ENCODE peak calls at places on chromosomes 11 and 22, in ten cellular contexts. R, N, B, Z, D, V, T, C, U and A are unnamed samples.

GRCh38 chr11:115760528-115760837 is 256.3 kb upstream of the CADM1 start:
- ATAC-seq in U (peak; percentile 50), B (no peak), N (no peak), Z (peak; percentile 49), R (peak; percentile 41), D (peak; percentile 28), T (no peak), C (no peak), V (no peak), A (peak; percentile 39)

GRCh38 chr11:57776101-57776511 is 14.5 kb downstream of the CTNND1 start:
- ATAC-seq in R (peak; percentile 62), Z (no peak), C (no peak), V (no peak), B (no peak), D (peak; percentile 41), T (no peak), U (no peak), N (no peak), A (no peak)

GRCh38 chr11:109362059-109362458 is 59.9 kb upstream of the C11orf87 start:
- ATAC-seq in Z (no peak), N (no peak), T (no peak), U (no peak), D (peak; percentile 60), V (no peak), C (no peak), R (no peak), B (no peak), A (no peak)

GRCh38 chr11:122637538-122637937 is 18.0 kb upstream of the UBASH3B start:
- ATAC-seq in C (no peak), V (peak; percentile 88), R (no peak), U (no peak), Z (no peak), B (no peak), T (no peak), N (no peak), D (no peak), A (no peak)

GRCh38 chr22:36356708-36357694 is 30.8 kb downstream of the MYH9 start:
- ATAC-seq in N (no peak), C (no peak), B (no peak), Z (no peak), R (no peak), U (no peak), D (no peak), T (no peak), V (peak; percentile 35), A (no peak)

GRCh38 chr11:7488681-7489080 is 3.4 kb downstream of the OLFML1 start:
- ATAC-seq in R (no peak), B (no peak), C (no peak), D (no peak), U (no peak), V (no peak), T (no peak), N (no peak), Z (no peak), A (no peak)

GRCh38 chr11:1548221-1549070 is 23.6 kb downstream of the DUSP8 start:
- ATAC-seq in N (peak; percentile 50), V (no peak), U (peak; percentile 86), D (peak; percentile 40), B (peak; percentile 56), C (peak; percentile 35), R (peak; percentile 81), T (peak; percentile 21), Z (peak; percentile 39), A (peak; percentile 78)

GRCh38 chr11:77345621-77346020 is 44.1 kb upstream of the GDPD4 start:
- ATAC-seq in C (no peak), B (no peak), Z (no peak), N (no peak), D (peak; percentile 65), R (no peak), T (no peak), V (no peak), U (no peak), A (no peak)

DNA sequence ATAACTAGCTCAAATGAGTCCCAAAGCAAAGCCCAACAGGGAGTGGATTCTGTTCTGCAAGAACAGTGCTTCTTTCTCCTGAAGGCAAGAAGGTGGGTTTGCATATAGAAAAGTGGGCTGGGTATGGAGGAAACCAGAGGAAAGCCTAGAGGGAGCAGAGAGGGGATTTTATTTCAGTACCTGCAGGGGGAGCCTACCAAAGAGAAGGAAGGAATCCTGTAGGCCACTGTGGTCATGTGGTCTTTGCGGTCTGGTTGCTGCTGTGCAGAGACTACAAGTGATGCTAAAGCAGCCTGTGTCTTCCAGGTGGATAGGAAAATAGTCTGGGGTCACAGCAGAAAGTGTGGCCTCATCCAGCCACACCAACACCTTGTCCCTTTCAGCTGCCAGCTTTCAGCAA is 33.2 kb upstream of the ZBTB16 start:
- ATAC-seq in U (no peak), V (peak; percentile 71), D (no peak), N (no peak), T (no peak), B (no peak), R (no peak), Z (peak; percentile 21), C (no peak), A (no peak)
- TF ChIP-seq CTCF in U (no peak), V (peak; percentile 33), D (no peak), N (peak; percentile 32), T (no peak), B (no peak), R (peak; percentile 18), Z (peak; percentile 6), C (no peak), A (no peak)

GRCh38 chr11:119317592-119318239 is 786 bp upstream of the MCAM start:
- ATAC-seq in D (no peak), V (no peak), R (no peak), N (no peak), U (no peak), Z (no peak), C (no peak), T (no peak), B (no peak), A (no peak)

GRCh38 chr11:119316017-119316728 is 757 bp downstream of the MCAM start:
- ATAC-seq in D (peak; percentile 0), B (no peak), U (peak; percentile 25), Z (peak; percentile 5), T (no peak), C (no peak), R (no peak), N (peak; percentile 9), V (no peak), A (peak; percentile 34)

GRCh38 chr11:119316729-119317591 is at the start of gene MCAM:
- ATAC-seq in D (peak; percentile 41), C (peak; percentile 11), R (no peak), U (peak; percentile 23), V (no peak), Z (peak; percentile 2), T (no peak), N (peak; percentile 11), B (peak; percentile 14), A (peak; percentile 44)

GRCh38 chr11:119314748-119315138 is 2.2 kb downstream of the MCAM start:
- ATAC-seq in R (no peak), U (no peak), C (no peak), V (no peak), B (no peak), T (no peak), Z (no peak), D (no peak), N (no peak), A (no peak)

DNA sequence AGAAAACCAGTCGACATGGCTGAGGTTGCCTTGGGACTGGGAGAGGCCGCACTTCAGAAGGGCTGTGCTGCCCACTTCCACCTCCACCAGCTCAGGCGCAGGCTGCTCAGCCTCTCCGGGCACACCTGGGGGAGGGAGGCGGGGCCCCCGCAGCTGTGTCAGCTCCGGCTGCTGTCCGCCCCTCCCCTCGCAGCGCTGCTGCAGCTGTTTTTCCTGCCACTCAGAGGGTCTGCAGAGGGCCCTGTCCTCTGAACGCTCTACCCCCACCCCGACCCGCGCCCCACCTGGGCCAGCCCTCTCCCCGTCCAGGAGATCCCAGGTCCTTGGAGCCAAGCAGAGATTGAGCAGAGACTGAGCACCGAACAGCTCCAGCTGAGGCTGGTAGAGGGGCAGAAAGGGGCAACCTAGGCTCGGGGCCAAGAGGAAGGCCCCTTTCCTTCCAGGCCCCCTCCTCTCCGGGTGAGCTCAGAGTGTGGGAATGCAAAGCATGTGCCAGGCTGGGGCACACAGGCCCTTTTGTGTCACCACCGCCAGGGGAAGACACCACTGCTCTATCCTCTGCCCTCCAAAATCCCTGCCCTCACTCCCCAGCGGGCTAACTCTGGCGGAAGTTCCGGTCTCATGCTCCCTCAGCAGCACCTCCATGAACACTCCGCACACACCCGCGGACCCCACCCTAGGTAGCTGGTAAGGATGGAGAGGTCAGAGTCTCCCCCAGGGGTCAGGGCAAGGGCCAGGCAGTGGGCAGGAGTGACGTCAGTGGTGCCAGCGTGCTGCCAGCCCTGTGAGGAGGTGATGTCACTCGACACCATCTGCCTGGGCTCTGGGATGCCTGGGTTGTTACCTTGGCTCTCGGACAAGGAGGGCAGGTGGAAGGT is 1.6 kb downstream of the MCAM start:
- ATAC-seq in D (peak; percentile 8), R (peak; percentile 26), C (peak; percentile 21), B (peak; percentile 42), T (no peak), N (peak; percentile 67), Z (peak; percentile 68), U (peak; percentile 71), V (peak; percentile 63), A (peak; percentile 24)
- TF ChIP-seq CTCF in D (no peak), R (no peak), C (no peak), B (no peak), T (no peak), N (peak; percentile 44), Z (no peak), U (peak; percentile 50), V (no peak), A (no peak)

DNA sequence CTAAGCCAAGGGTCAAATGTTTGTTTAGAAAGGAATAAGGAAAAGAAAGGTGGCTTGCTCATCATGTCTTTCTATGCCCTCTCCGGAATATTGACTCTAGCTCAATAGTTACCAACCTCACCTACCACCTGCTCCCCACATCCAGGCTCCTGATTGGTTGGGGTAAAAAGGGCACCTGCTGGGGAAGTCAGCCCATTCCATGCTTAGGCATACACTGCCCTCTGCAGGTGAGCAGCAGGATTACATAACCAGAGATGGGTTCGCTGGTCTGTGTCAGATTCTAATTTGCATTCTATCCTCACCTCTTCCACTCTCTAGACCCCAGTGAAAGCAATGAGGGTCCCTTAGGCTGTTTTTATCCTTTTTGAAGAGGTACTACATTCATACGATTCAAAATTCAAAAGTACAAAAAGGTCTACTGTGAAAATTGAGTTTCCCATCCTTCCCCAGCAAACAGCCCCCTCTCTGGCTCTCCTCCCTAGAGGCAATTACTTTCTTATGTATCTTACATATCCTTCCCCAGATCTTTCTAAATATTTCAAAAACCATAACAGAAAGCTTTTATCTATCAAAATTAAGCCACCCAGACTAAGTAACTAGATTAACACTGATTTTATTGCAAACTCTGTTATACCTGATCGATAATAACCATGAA is 98.0 kb upstream of the ASPHD2 start:
- ATAC-seq in Z (peak; percentile 73), T (no peak), D (peak; percentile 86), U (peak; percentile 78), N (peak; percentile 46), C (no peak), B (peak; percentile 78), V (peak; percentile 78), R (peak; percentile 86), A (no peak)
- TF ChIP-seq CTCF in Z (peak; percentile 95), T (peak; percentile 53), D (peak; percentile 81), U (peak; percentile 74), N (peak; percentile 85), C (no peak), B (peak; percentile 84), V (peak; percentile 89), R (peak; percentile 73), A (peak; percentile 70)

GRCh38 chr11:65169164-65169641 is 830 bp upstream of the SPDYC start:
- ATAC-seq in N (peak; percentile 84), C (no peak), U (no peak), Z (no peak), B (peak; percentile 47), R (no peak), D (peak; percentile 80), T (no peak), V (no peak), A (no peak)

GRCh38 chr11:65166893-65167292 is 3.1 kb upstream of the SPDYC start:
- ATAC-seq in B (no peak), D (no peak), V (no peak), N (no peak), C (no peak), R (no peak), U (no peak), Z (no peak), T (no peak), A (no peak)

GRCh38 chr11:65170058-65170534 is at the start of gene SPDYC:
- ATAC-seq in Z (no peak), V (no peak), T (no peak), C (no peak), N (no peak), R (no peak), U (no peak), D (no peak), B (peak; percentile 51), A (no peak)

GRCh38 chr11:65172600-65172999 is 2.6 kb downstream of the SPDYC start:
- ATAC-seq in N (no peak), U (no peak), T (no peak), R (no peak), D (no peak), C (no peak), B (no peak), V (no peak), Z (no peak), A (no peak)
- TF ChIP-seq CTCF in N (no peak), U (no peak), T (no peak), R (no peak), D (no peak), C (no peak), B (no peak), V (no peak), Z (no peak), A (no peak)